ENCODE peak calls at places on chromosomes 3 and 15, in five cellular contexts. One of them, this sample, is unnamed.
A peak's percentile ranks its signal among the peaks of the same experiment; 100 is the strongest.

GRCh38 chr15:40550381-40551037 is 14.3 kb downstream of the CCDC32 start:
- DNase-seq in CD4-positive, alpha-beta T cell: no peak
- DNase-seq in cardiac muscle cell: no peak
- DNase-seq in lung: no peak
- DNase-seq in astrocyte: no peak
- DNase-seq in this sample: no peak

GRCh38 chr15:87944687-87945086 is 311.9 kb downstream of the NTRK3 start:
- DNase-seq in lung: no peak
- DNase-seq in CD4-positive, alpha-beta T cell: no peak
- DNase-seq in cardiac muscle cell: no peak
- DNase-seq in astrocyte: no peak
- DNase-seq in this sample: no peak

GRCh38 chr3:58623961-58624360 is 42.6 kb downstream of the FAM3D start:
- DNase-seq in CD4-positive, alpha-beta T cell: no peak
- DNase-seq in lung: no peak
- DNase-seq in cardiac muscle cell: no peak
- DNase-seq in astrocyte: no peak
- DNase-seq in this sample: no peak

GRCh38 chr3:49807427-49808114 is 4.5 kb downstream of the INKA1 start:
- DNase-seq in lung: no peak
- DNase-seq in astrocyte: no peak
- DNase-seq in cardiac muscle cell: no peak
- DNase-seq in CD4-positive, alpha-beta T cell: no peak
- DNase-seq in this sample: no peak

GRCh38 chr3:194775731-194776130 is 90.0 kb downstream of the FAM43A start:
- DNase-seq in CD4-positive, alpha-beta T cell: no peak
- DNase-seq in lung: no peak
- DNase-seq in cardiac muscle cell: no peak
- DNase-seq in astrocyte: no peak
- DNase-seq in this sample: no peak

GRCh38 chr3:63975705-63976104 is 47.6 kb downstream of the PSMD6 start:
- DNase-seq in lung: no peak
- DNase-seq in cardiac muscle cell: no peak
- DNase-seq in astrocyte: peak; percentile 47
- DNase-seq in CD4-positive, alpha-beta T cell: no peak
- DNase-seq in this sample: no peak

GRCh38 chr3:42055291-42055690 is 35.9 kb upstream of the TRAK1 start:
- DNase-seq in lung: no peak
- DNase-seq in CD4-positive, alpha-beta T cell: no peak
- DNase-seq in astrocyte: peak; percentile 45
- DNase-seq in cardiac muscle cell: no peak
- DNase-seq in this sample: no peak

GRCh38 chr3:48558446-48559134 is 2.0 kb upstream of the PFKFB4 start:
- DNase-seq in astrocyte: no peak
- DNase-seq in lung: peak; percentile 64
- DNase-seq in cardiac muscle cell: no peak
- DNase-seq in CD4-positive, alpha-beta T cell: no peak
- DNase-seq in this sample: no peak

GRCh38 chr3:185089751-185090150 is 63.1 kb downstream of the C3orf70 start:
- DNase-seq in astrocyte: no peak
- DNase-seq in CD4-positive, alpha-beta T cell: no peak
- DNase-seq in cardiac muscle cell: no peak
- DNase-seq in lung: no peak
- DNase-seq in this sample: no peak

GRCh38 chr15:59349715-59350420 is 22.8 kb downstream of the MYO1E start:
- DNase-seq in CD4-positive, alpha-beta T cell: no peak
- DNase-seq in lung: peak; percentile 46
- DNase-seq in cardiac muscle cell: no peak
- DNase-seq in astrocyte: peak; percentile 97
- DNase-seq in this sample: peak; percentile 82

GRCh38 chr3:154181127-154181691 is 60.0 kb downstream of the ARHGEF26 start:
- DNase-seq in astrocyte: no peak
- DNase-seq in CD4-positive, alpha-beta T cell: no peak
- DNase-seq in lung: no peak
- DNase-seq in cardiac muscle cell: peak; percentile 59
- DNase-seq in this sample: no peak

GRCh38 chr3:114179575-114179974 is 723 bp upstream of the DRD3 start:
- DNase-seq in CD4-positive, alpha-beta T cell: no peak
- DNase-seq in cardiac muscle cell: peak; percentile 21
- DNase-seq in lung: no peak
- DNase-seq in astrocyte: peak; percentile 27
- DNase-seq in this sample: peak; percentile 5

GRCh38 chr3:48548165-48548564 is 8.4 kb downstream of the PFKFB4 start:
- DNase-seq in cardiac muscle cell: no peak
- DNase-seq in astrocyte: no peak
- DNase-seq in lung: no peak
- DNase-seq in CD4-positive, alpha-beta T cell: no peak
- DNase-seq in this sample: no peak

GRCh38 chr15:57307527-57308193 is 68.6 kb upstream of the CGNL1 start:
- DNase-seq in lung: no peak
- DNase-seq in astrocyte: no peak
- DNase-seq in CD4-positive, alpha-beta T cell: no peak
- DNase-seq in cardiac muscle cell: no peak
- DNase-seq in this sample: no peak

GRCh38 chr3:15064299-15064834 is 748 bp downstream of the MRPS25 start:
- DNase-seq in lung: no peak
- DNase-seq in CD4-positive, alpha-beta T cell: no peak
- DNase-seq in astrocyte: no peak
- DNase-seq in cardiac muscle cell: no peak
- DNase-seq in this sample: no peak

GRCh38 chr3:38519651-38520050 is 23.5 kb downstream of the EXOG start:
- DNase-seq in astrocyte: no peak
- DNase-seq in lung: no peak
- DNase-seq in cardiac muscle cell: no peak
- DNase-seq in CD4-positive, alpha-beta T cell: no peak
- DNase-seq in this sample: no peak

GRCh38 chr15:39472661-39473657 is 107.9 kb upstream of the THBS1 start:
- DNase-seq in astrocyte: peak; percentile 10
- DNase-seq in lung: peak; percentile 61
- DNase-seq in cardiac muscle cell: peak; percentile 29
- DNase-seq in CD4-positive, alpha-beta T cell: no peak
- DNase-seq in this sample: no peak

GRCh38 chr3:147427796-147428195 is 18.6 kb downstream of the ZIC1 start:
- DNase-seq in cardiac muscle cell: no peak
- DNase-seq in astrocyte: no peak
- DNase-seq in lung: no peak
- DNase-seq in CD4-positive, alpha-beta T cell: no peak
- DNase-seq in this sample: no peak

GRCh38 chr3:43165786-43166185 is 59.9 kb upstream of the POMGNT2 start:
- DNase-seq in astrocyte: no peak
- DNase-seq in CD4-positive, alpha-beta T cell: no peak
- DNase-seq in cardiac muscle cell: no peak
- DNase-seq in lung: no peak
- DNase-seq in this sample: no peak

GRCh38 chr15:100849021-100849831 is 30.4 kb upstream of the ALDH1A3 start:
- DNase-seq in astrocyte: peak; percentile 46
- DNase-seq in lung: peak; percentile 62
- DNase-seq in CD4-positive, alpha-beta T cell: peak; percentile 55
- DNase-seq in cardiac muscle cell: peak; percentile 26
- DNase-seq in this sample: peak; percentile 24

GRCh38 chr3:194993896-194994295 is 277.1 kb downstream of the XXYLT1 start:
- DNase-seq in lung: no peak
- DNase-seq in CD4-positive, alpha-beta T cell: no peak
- DNase-seq in astrocyte: no peak
- DNase-seq in cardiac muscle cell: no peak
- DNase-seq in this sample: no peak

GRCh38 chr3:100882571-100882981 is 110.6 kb downstream of the ABI3BP start:
- DNase-seq in cardiac muscle cell: no peak
- DNase-seq in astrocyte: peak; percentile 25
- DNase-seq in CD4-positive, alpha-beta T cell: no peak
- DNase-seq in lung: no peak
- DNase-seq in this sample: no peak

GRCh38 chr3:198079771-198080520 is 119.9 kb downstream of the LMLN start:
- DNase-seq in cardiac muscle cell: peak; percentile 39
- DNase-seq in lung: no peak
- DNase-seq in CD4-positive, alpha-beta T cell: peak; percentile 38
- DNase-seq in astrocyte: peak; percentile 6
- DNase-seq in this sample: no peak

GRCh38 chr15:75646944-75647364 is 758 bp upstream of the SNX33 start:
- DNase-seq in CD4-positive, alpha-beta T cell: no peak
- DNase-seq in cardiac muscle cell: peak; percentile 44
- DNase-seq in astrocyte: no peak
- DNase-seq in lung: no peak
- DNase-seq in this sample: no peak

GRCh38 chr15:74179101-74179841 is 5.8 kb downstream of the ISLR start:
- DNase-seq in lung: peak; percentile 66
- DNase-seq in CD4-positive, alpha-beta T cell: no peak
- DNase-seq in astrocyte: peak; percentile 92
- DNase-seq in cardiac muscle cell: no peak
- DNase-seq in this sample: no peak

GRCh38 chr15:74182131-74182530 is 8.6 kb downstream of the ISLR start:
- DNase-seq in astrocyte: no peak
- DNase-seq in CD4-positive, alpha-beta T cell: no peak
- DNase-seq in cardiac muscle cell: no peak
- DNase-seq in lung: no peak
- DNase-seq in this sample: no peak

GRCh38 chr15:74180689-74181602 is 7.4 kb downstream of the ISLR start:
- DNase-seq in astrocyte: no peak
- DNase-seq in cardiac muscle cell: no peak
- DNase-seq in lung: no peak
- DNase-seq in CD4-positive, alpha-beta T cell: no peak
- DNase-seq in this sample: no peak

GRCh38 chr15:74178326-74179100 is 5.0 kb downstream of the ISLR start:
- DNase-seq in lung: no peak
- DNase-seq in CD4-positive, alpha-beta T cell: no peak
- DNase-seq in cardiac muscle cell: no peak
- DNase-seq in astrocyte: no peak
- DNase-seq in this sample: no peak

DNA sequence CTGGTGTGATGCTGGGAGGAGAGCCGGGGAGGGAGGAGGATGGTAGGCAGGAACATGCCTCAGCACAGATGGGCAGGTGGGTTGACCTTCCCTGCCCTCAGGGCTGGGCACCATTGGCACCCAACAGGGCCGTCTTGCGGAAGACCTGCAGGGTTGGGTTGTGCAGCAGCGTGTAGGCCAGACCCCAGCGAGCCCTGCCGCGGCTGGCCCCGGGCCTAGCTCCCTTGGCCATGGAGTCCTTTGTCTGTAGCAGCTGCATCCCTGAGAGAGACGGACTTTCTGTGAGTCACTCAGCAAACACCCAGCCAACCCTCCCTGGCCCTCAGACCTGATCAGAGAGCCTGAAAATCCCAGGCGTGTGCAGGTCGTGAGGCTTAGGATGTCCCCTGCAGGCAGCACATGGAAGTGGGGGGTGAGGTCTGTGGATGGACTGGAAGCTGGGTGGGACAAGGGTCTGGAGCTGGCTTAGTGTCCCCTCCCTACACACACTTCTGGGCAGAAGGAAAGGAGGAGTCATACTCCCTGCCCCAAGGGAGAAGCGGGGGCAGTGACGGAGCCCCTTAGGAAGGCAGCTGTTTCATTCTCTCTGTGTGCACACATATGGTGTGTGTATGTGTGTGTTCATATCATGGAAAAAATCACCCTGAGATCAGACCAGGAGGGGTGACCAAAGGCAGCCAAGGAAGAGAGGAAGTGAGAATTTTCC is 6.6 kb downstream of the ISLR start:
- DNase-seq in astrocyte: peak; percentile 71
- DNase-seq in CD4-positive, alpha-beta T cell: no peak
- DNase-seq in cardiac muscle cell: no peak
- DNase-seq in lung: no peak
- DNase-seq in this sample: no peak
- TF ChIP-seq CTCF in astrocyte: no peak
- TF ChIP-seq CTCF in CD4-positive, alpha-beta T cell: no peak
- TF ChIP-seq CTCF in cardiac muscle cell: peak; percentile 34
- TF ChIP-seq CTCF in lung: no peak
- TF ChIP-seq CTCF in this sample: no peak

GRCh38 chr15:81558056-81558455 is 184.0 kb upstream of the TMC3 start:
- DNase-seq in cardiac muscle cell: no peak
- DNase-seq in lung: no peak
- DNase-seq in CD4-positive, alpha-beta T cell: no peak
- DNase-seq in astrocyte: no peak
- DNase-seq in this sample: no peak
- H3K27me3 ChIP-seq in cardiac muscle cell: no peaks in the 10 kb centered on the region
- H3K27me3 ChIP-seq in lung: no peaks in the 10 kb centered on the region
- H3K27me3 ChIP-seq in CD4-positive, alpha-beta T cell: no peaks in the 10 kb centered on the region
- H3K27me3 ChIP-seq in astrocyte: no peaks in the 10 kb centered on the region
- H3K27me3 ChIP-seq in this sample: no peaks in the 10 kb centered on the region

GRCh38 chr15:48409623-48410022 is 78.4 kb downstream of the DUT start:
- DNase-seq in cardiac muscle cell: no peak
- DNase-seq in CD4-positive, alpha-beta T cell: no peak
- DNase-seq in astrocyte: no peak
- DNase-seq in lung: no peak
- DNase-seq in this sample: no peak

GRCh38 chr15:48402778-48403177 is 71.5 kb downstream of the DUT start:
- DNase-seq in CD4-positive, alpha-beta T cell: no peak
- DNase-seq in lung: no peak
- DNase-seq in astrocyte: peak; percentile 67
- DNase-seq in cardiac muscle cell: no peak
- DNase-seq in this sample: no peak

GRCh38 chr15:48406240-48406891 is 75.1 kb downstream of the DUT start:
- DNase-seq in CD4-positive, alpha-beta T cell: no peak
- DNase-seq in cardiac muscle cell: no peak
- DNase-seq in lung: no peak
- DNase-seq in astrocyte: no peak
- DNase-seq in this sample: no peak

GRCh38 chr15:48408337-48408736 is 77.1 kb downstream of the DUT start:
- DNase-seq in astrocyte: no peak
- DNase-seq in CD4-positive, alpha-beta T cell: no peak
- DNase-seq in cardiac muscle cell: no peak
- DNase-seq in lung: no peak
- DNase-seq in this sample: no peak

GRCh38 chr15:48406911-48407310 is 75.7 kb downstream of the DUT start:
- DNase-seq in lung: no peak
- DNase-seq in CD4-positive, alpha-beta T cell: no peak
- DNase-seq in cardiac muscle cell: no peak
- DNase-seq in astrocyte: no peak
- DNase-seq in this sample: no peak
- TF ChIP-seq CTCF in lung: no peak
- TF ChIP-seq CTCF in CD4-positive, alpha-beta T cell: no peak
- TF ChIP-seq CTCF in cardiac muscle cell: peak; percentile 38
- TF ChIP-seq CTCF in astrocyte: peak; percentile 19
- TF ChIP-seq CTCF in this sample: peak; percentile 24

GRCh38 chr15:69673236-69673881 is 220.7 kb downstream of the RPLP1 start:
- DNase-seq in astrocyte: no peak
- DNase-seq in cardiac muscle cell: no peak
- DNase-seq in CD4-positive, alpha-beta T cell: no peak
- DNase-seq in lung: no peak
- DNase-seq in this sample: no peak

GRCh38 chr15:69675727-69676126 is 223.1 kb downstream of the RPLP1 start:
- DNase-seq in astrocyte: no peak
- DNase-seq in CD4-positive, alpha-beta T cell: no peak
- DNase-seq in lung: no peak
- DNase-seq in cardiac muscle cell: no peak
- DNase-seq in this sample: no peak

GRCh38 chr15:69679623-69680228 is 227.1 kb downstream of the RPLP1 start:
- DNase-seq in CD4-positive, alpha-beta T cell: no peak
- DNase-seq in lung: no peak
- DNase-seq in cardiac muscle cell: no peak
- DNase-seq in astrocyte: no peak
- DNase-seq in this sample: no peak

DNA sequence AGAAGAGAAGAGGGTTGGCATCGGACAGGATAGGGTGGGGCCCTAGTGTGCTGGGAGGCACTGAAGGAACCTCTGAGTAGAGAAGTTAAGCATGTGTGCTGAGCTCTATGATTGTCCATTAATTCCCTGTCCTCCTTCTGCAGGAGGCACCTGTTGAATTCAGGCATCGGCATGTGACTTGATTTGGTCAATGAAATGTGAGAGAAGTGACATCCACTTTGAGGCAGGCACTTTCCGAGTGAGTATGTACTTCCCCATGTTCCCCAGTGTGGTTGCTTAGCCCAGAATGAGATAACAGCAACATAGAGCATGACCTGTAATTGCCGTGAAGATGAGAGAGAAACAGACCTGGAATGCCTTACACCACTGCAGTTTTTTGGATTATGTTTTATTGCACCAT is 224.8 kb downstream of the RPLP1 start:
- DNase-seq in astrocyte: no peak
- DNase-seq in cardiac muscle cell: no peak
- DNase-seq in CD4-positive, alpha-beta T cell: no peak
- DNase-seq in lung: no peak
- DNase-seq in this sample: no peak
- H3K27me3 ChIP-seq in astrocyte: peaks cover 41% of the 10 kb centered on the region
- H3K27me3 ChIP-seq in cardiac muscle cell: peaks cover 11% of the 10 kb centered on the region
- H3K27me3 ChIP-seq in CD4-positive, alpha-beta T cell: no peaks in the 10 kb centered on the region
- H3K27me3 ChIP-seq in lung: no peaks in the 10 kb centered on the region
- H3K27me3 ChIP-seq in this sample: peaks cover 11% of the 10 kb centered on the region

This sample was measured in Panc1.